ENCODE peak calls at places on chromosomes 3 and 15, in four cellular contexts. V is endothelial cell of umbilical vein, P is HepG2, T is osteoblast. I is an unnamed sample. For H3K4me1 and H3K27me3, the result is how much of the 10 kb centered on the place peaks cover.

GRCh38 chr3:140204271-140204984 is 269.4 kb downstream of the CLSTN2 start:
- DNase-seq in V (no peak), T (no peak), P (no peak), I (no peak)

GRCh38 chr15:89068325-89068784 is 19.9 kb upstream of the ABHD2 start:
- DNase-seq in T (peak), P (no peak), V (no peak), I (peak)

GRCh38 chr3:27415202-27415601 is 46.0 kb upstream of the NEK10 start:
- DNase-seq in P (no peak), V (no peak), T (no peak), I (no peak)

GRCh38 chr15:68310811-68311463 is 33.4 kb downstream of the FEM1B start:
- DNase-seq in V (no peak), T (no peak), P (no peak), I (no peak)

GRCh38 chr3:18047052-18047451 is 304.6 kb upstream of the TBC1D5 start:
- DNase-seq in T (no peak), V (no peak), P (no peak), I (no peak)

GRCh38 chr15:73265536-73266153 is 103.1 kb downstream of the HCN4 start:
- DNase-seq in V (peak), T (peak), P (peak), I (peak)

GRCh38 chr3:170485294-170485693 is 66.6 kb downstream of the CLDN11 start:
- DNase-seq in V (no peak), P (no peak), T (no peak), I (no peak)

GRCh38 chr15:88985547-88986393 is 72.6 kb upstream of the MFGE8 start:
- DNase-seq in T (no peak), P (no peak), V (no peak), I (no peak)

DNA sequence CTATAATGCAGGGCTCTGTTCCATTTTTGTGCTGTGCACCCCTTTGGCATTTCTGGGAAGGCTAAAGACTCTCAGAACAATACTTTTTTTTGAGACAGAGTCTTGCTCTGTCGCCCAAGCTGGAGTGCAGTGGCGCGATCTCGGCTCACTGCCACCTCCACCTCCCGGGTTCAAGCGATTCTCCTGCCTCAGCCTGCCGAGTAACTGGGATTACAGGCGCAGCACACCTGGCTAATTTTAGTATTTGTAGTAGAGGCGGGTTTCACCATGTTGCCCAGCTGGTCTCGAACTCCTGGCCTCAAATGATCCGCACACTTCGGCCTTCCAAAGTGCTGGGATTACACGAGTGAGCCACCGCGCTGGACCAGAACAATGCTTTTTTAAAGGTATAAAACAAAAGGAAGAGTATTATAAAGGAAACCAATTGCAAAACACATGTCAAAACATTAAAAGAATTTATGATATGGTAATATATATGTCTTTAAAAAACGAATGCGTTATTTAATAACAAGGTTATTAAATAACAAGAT is 999 bp downstream of the SQOR start:
- DNase-seq in P (no peak), V (no peak), T (no peak), I (no peak)
- TF ChIP-seq CTCF in P (no peak), V (no peak), T (no peak), I (no peak)

DNA sequence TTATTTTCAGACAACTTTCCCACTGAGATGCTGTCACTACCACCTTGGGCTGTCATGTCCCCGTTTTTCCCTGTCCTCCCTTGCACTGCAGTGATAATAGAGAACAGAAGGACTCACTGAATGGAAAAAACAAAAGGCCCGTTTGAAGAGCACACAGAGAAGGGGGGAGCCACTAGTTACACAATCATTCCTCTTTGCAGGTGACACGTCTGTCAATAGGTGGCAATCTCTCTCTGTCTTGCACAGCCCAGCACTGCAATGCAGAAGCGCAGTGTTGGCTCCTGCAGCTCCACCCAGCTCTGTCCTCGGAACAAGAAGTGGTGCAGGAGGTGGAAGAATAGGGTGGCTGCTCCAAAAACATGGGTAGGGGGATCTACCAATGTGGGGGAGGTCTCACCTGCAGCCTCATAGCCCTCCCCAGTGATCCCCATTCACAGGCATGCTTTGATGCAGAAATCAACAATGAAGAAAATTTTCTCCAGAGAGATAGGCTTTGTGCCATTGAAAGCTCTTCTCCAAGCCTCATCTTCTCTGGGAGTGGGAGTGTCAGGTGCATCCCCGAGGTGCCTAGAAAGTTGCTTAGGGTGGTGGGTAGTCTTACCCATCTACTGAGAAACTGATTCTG is 31.8 kb downstream of the FSTL1 start:
- DNase-seq in T (no peak), P (peak), V (peak), I (peak)
- H3K4me1 ChIP-seq in T (half or more), P (under half), V (under half), I (under half)

GRCh38 chr15:99132584-99133287 is 27.9 kb downstream of the SYNM start:
- DNase-seq in V (no peak), T (no peak), P (no peak), I (no peak)
- H3K27me3 ChIP-seq in V (under half), T (under half), P (under half), I (under half)

DNA sequence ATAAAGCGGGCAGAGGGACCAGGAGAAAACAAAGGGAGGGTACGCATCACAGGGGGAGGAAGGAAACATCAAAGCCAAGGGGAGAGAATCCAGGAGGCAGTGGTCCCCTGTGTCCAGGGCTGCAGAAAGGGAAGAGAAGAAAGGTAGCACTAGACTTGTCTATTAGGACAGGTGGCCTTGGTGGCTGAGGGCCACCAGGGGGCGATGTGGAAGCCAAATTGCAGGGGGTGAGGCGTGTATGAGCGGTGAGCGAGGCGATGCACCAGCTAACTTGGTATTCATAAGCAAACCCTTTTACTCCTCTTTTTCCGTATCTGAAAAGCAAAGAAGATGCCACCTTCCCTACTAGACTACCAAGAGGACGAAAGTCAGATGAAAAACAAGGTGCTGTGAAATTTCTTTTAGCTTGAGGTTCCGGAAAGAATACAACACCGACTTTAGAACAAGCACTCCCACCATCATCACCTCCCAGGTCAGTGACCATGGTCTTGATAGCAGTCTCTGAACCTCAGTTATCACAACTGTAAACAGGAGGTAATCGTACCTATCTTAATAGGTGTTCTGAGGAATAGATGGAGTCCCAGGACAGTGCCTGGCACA is 654.4 kb upstream of the ADAMTS9 start:
- DNase-seq in V (peak), T (no peak), P (peak), I (no peak)
- TF ChIP-seq CTCF in V (peak), T (peak), P (peak), I (peak)

GRCh38 chr3:112633757-112634156 is 7.2 kb downstream of the CCDC80 start:
- DNase-seq in P (no peak), T (no peak), V (peak), I (no peak)

GRCh38 chr3:112634786-112635541 is 6.0 kb downstream of the CCDC80 start:
- DNase-seq in T (no peak), P (no peak), V (peak), I (no peak)

GRCh38 chr3:112632596-112632995 is 8.3 kb downstream of the CCDC80 start:
- DNase-seq in V (no peak), T (no peak), P (no peak), I (no peak)

GRCh38 chr3:112631257-112631656 is 9.7 kb downstream of the CCDC80 start:
- DNase-seq in V (no peak), T (no peak), P (no peak), I (no peak)

GRCh38 chr3:112633191-112633590 is 7.8 kb downstream of the CCDC80 start:
- DNase-seq in T (no peak), P (no peak), V (no peak), I (no peak)
- H3K4me1 ChIP-seq in T (half or more), P (under half), V (under half), I (under half)

DNA sequence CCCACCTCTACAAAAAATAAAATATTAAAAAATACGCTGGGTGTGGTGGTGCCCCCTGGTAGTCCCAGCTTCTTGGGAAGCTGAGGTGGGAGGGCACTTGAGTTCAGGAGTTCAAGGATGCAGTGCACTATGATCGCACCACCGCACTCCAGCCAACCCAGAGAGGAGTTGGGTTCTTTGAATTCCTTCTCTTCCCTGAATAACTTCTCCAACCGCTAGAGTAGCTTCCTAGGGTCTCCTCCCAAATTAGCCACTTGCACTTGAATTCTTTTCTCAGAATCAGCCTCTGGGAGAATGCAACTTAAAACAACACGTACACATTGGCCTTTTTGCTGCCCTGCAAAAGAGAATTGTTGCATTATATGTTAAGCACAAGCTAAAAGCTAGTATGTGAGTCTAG is 272.5 kb downstream of the ABHD5 start:
- DNase-seq in T (no peak), P (no peak), V (no peak), I (no peak)
- H3K27me3 ChIP-seq in T (under half), P (under half), V (under half), I (under half)

GRCh38 chr3:64687381-64687780 is 419 bp downstream of the ADAMTS9 start:
- DNase-seq in P (no peak), T (peak), V (peak), I (no peak)

GRCh38 chr3:64684715-64685261 is 3.0 kb downstream of the ADAMTS9 start:
- DNase-seq in T (peak), P (no peak), V (peak), I (peak)

GRCh38 chr3:64685800-64686445 is 1.9 kb downstream of the ADAMTS9 start:
- DNase-seq in T (peak), V (peak), P (peak), I (peak)

GRCh38 chr3:64686446-64686908 is 1.3 kb downstream of the ADAMTS9 start:
- DNase-seq in V (peak), P (peak), T (peak), I (peak)

GRCh38 chr3:64685331-64685799 is 2.4 kb downstream of the ADAMTS9 start:
- DNase-seq in T (no peak), P (no peak), V (no peak), I (no peak)
- TF ChIP-seq CTCF in T (no peak), P (no peak), V (no peak), I (no peak)

GRCh38 chr3:194368918-194369317 is 625 bp downstream of the LRRC15 start:
- DNase-seq in V (no peak), P (no peak), T (peak), I (no peak)

GRCh38 chr3:194369522-194370279 is at the start of gene LRRC15:
- DNase-seq in V (peak), T (peak), P (peak), I (no peak)

GRCh38 chr3:194367992-194368841 is 1.3 kb downstream of the LRRC15 start:
- DNase-seq in V (no peak), T (peak), P (no peak), I (no peak)

GRCh38 chr3:194373028-194373427 is 3.5 kb upstream of the LRRC15 start:
- DNase-seq in P (no peak), T (peak), V (no peak), I (no peak)

GRCh38 chr3:194370753-194371152 is 1.2 kb upstream of the LRRC15 start:
- DNase-seq in P (no peak), V (no peak), T (peak), I (no peak)
- H3K4me1 ChIP-seq in P (under half), V (under half), T (under half), I (under half)

DNA sequence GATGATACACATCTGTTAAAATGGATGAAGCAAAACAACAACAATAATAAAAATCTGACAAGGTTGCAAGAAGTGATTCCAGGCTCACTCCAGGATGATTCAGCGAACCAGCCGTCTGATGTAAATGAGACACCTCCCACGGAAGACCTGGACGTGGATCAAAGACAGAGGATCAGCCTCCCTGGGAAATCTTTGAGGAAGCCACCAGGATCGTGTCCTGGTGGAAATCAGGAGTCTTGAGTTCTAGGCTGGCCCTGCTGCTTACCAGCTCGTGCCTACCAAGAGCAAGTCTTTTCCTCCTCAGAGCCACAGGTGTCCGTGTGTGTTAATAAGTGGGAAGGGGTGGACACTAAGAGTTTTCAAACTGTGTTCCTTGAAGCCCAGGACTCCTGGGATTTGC is 15.3 kb upstream of the ADCY5 start:
- DNase-seq in P (no peak), T (no peak), V (no peak), I (no peak)
- H3K27me3 ChIP-seq in P (under half), T (half or more), V (under half), I (half or more)